ENCODE peak calls at places on chromosomes 7 and 10, in seven cellular contexts. S is bronchial epithelial cell; F is CD8-positive, alpha-beta T cell; Q is suprapubic skin; Y is tibial nerve; X is transverse colon; K is IMR-90. R is an unnamed sample.
A peak's percentile ranks its signal among the peaks of the same experiment; 100 is the strongest.

GRCh38 chr10:105803206-105803605 is 1162.1 kb downstream of the SORCS3 start:
- DNase-seq in S (no peak), F (no peak), Q (no peak), Y (no peak), X (no peak), K (no peak), R (no peak)

GRCh38 chr10:68992721-68993440 is 4.3 kb downstream of the KIFBP start:
- DNase-seq in S (peak; percentile 67), F (no peak), Q (no peak), Y (peak; percentile 54), X (peak; percentile 17), K (peak; percentile 97), R (no peak)

GRCh38 chr7:31517513-31517912 is 3.6 kb downstream of the ITPRID1 start:
- DNase-seq in S (no peak), F (no peak), Q (no peak), Y (no peak), X (no peak), K (no peak), R (no peak)

GRCh38 chr10:106967482-106967881 is 197.0 kb downstream of the SORCS1 start:
- DNase-seq in S (no peak), F (no peak), Q (no peak), Y (no peak), X (no peak), K (no peak), R (no peak)

GRCh38 chr7:69245646-69246045 is 352.6 kb upstream of the AUTS2 start:
- DNase-seq in S (no peak), F (no peak), Q (no peak), Y (no peak), X (no peak), K (no peak), R (no peak)

GRCh38 chr7:73810991-73811360 is 19.8 kb upstream of the CLDN4 start:
- DNase-seq in S (no peak), F (no peak), Q (peak; percentile 55), Y (no peak), X (no peak), K (no peak), R (no peak)

GRCh38 chr7:67588631-67589030 is 592.0 kb downstream of the TYW1 start:
- DNase-seq in S (no peak), F (no peak), Q (no peak), Y (no peak), X (no peak), K (no peak), R (no peak)

GRCh38 chr10:5812283-5813090 is 747 bp downstream of the GDI2 start:
- DNase-seq in S (no peak), F (peak; percentile 7), Q (peak; percentile 77), Y (peak; percentile 27), X (peak; percentile 55), K (no peak), R (peak; percentile 55)

GRCh38 chr7:116798205-116798730 is 64.1 kb upstream of the CAPZA2 start:
- DNase-seq in S (no peak), F (no peak), Q (no peak), Y (no peak), X (no peak), K (no peak), R (no peak)

GRCh38 chr7:135664046-135664589 is 1.8 kb downstream of the STMP1 start:
- DNase-seq in S (peak; percentile 56), F (no peak), Q (no peak), Y (no peak), X (no peak), K (peak; percentile 72), R (no peak)

GRCh38 chr10:84117683-84118394 is 21.5 kb upstream of the GHITM start:
- DNase-seq in S (no peak), F (no peak), Q (no peak), Y (no peak), X (no peak), K (no peak), R (no peak)

GRCh38 chr10:84114088-84114667 is 25.1 kb upstream of the GHITM start:
- DNase-seq in S (peak; percentile 4), F (no peak), Q (no peak), Y (no peak), X (no peak), K (no peak), R (no peak)

GRCh38 chr10:84123362-84123761 is 15.9 kb upstream of the GHITM start:
- DNase-seq in S (no peak), F (no peak), Q (no peak), Y (no peak), X (no peak), K (no peak), R (no peak)

GRCh38 chr10:84118395-84119006 is 20.8 kb upstream of the GHITM start:
- DNase-seq in S (peak; percentile 20), F (no peak), Q (no peak), Y (no peak), X (no peak), K (no peak), R (no peak)
- TF ChIP-seq CTCF in S (no peak), F (no peak), Q (no peak), Y (no peak), X (no peak), K (no peak), R (no peak)

GRCh38 chr10:114403545-114404161 is 649 bp downstream of the AFAP1L2 start:
- DNase-seq in S (no peak), F (no peak), Q (no peak), Y (no peak), X (peak; percentile 24), K (no peak), R (no peak)
- TF ChIP-seq CTCF in S (peak; percentile 41), F (no peak), Q (no peak), Y (peak; percentile 41), X (no peak), K (no peak), R (no peak)

GRCh38 chr10:36253731-36254130 is 611.6 kb upstream of the FZD8 start:
- DNase-seq in S (no peak), F (no peak), Q (no peak), Y (no peak), X (no peak), K (no peak), R (no peak)
- TF ChIP-seq CTCF in S (no peak), F (no peak), Q (no peak), Y (no peak), X (no peak), K (no peak), R (no peak)

DNA sequence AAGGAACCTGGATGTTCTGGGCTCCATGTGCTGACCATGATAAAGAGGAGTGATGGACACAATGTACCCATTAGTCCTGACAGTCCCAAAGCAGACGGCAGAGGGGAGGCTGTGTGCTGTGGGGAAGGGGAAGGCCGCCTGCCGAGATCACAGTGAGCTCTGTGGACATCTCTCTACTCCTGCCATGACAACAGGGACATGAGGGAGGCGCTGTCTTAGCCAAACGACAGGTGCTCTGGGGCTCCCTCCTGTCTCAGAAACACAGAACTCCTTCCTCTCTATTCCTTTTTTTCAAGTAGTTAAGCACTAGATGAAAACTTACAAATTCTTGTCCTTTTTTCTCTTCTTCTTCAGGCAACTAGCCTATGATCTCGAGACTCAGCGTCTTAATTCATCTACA is 113.1 kb downstream of the RNF32 start:
- DNase-seq in S (no peak), F (no peak), Q (no peak), Y (no peak), X (no peak), K (no peak), R (no peak)
- TF ChIP-seq CTCF in S (no peak), F (no peak), Q (no peak), Y (no peak), X (no peak), K (no peak), R (no peak)